ENCODE peak calls at places on chromosomes 1 and 21, in seven cellular contexts. X is GM20000; V is hippocampal formation; O is iPS-NIHi11; J is upper lobe of right lung; S is activated CD4-positive, alpha-beta T cell treated with anti-CD3 and anti-CD28 coated beads, Interleukin-2, amount 50 U/mL, for 1 hour; E is lower lobe of right lung. L is an unnamed sample.

GRCh38 chr1:24900985-24901781 is 28.9 kb downstream of the RUNX3 start:
- DNase-seq in J (no peak), V (no peak), O (no peak), X (no peak), E (peak), S (no peak), L (no peak)

GRCh38 chr1:51897699-51898031 is 19.1 kb upstream of the NRDC start:
- DNase-seq in O (no peak), S (no peak), V (no peak), X (no peak), J (no peak), E (no peak), L (no peak)

GRCh38 chr1:145963218-145964019 is 956 bp downstream of the ANKRD34A start:
- DNase-seq in O (no peak), J (no peak), E (no peak), X (no peak), V (no peak), S (no peak), L (no peak)

GRCh38 chr21:44695641-44696040 is 1.3 kb upstream of the KRTAP10-12 start:
- DNase-seq in E (no peak), S (no peak), O (no peak), J (no peak), X (no peak), V (no peak), L (no peak)

GRCh38 chr1:172500207-172500606 is 32.7 kb upstream of the SUCO start:
- DNase-seq in S (no peak), O (no peak), X (no peak), J (no peak), E (no peak), V (no peak), L (no peak)

GRCh38 chr21:15722591-15723324 is 7.0 kb upstream of the USP25 start:
- DNase-seq in O (peak), V (no peak), E (no peak), S (no peak), X (no peak), J (no peak), L (no peak)

GRCh38 chr1:20115479-20115878 is 3.9 kb downstream of the PLA2G2D start:
- DNase-seq in O (peak), E (no peak), J (peak), S (no peak), X (no peak), V (no peak), L (no peak)

GRCh38 chr1:235767795-235768194 is 98.9 kb downstream of the LYST start:
- DNase-seq in J (no peak), E (no peak), S (no peak), V (no peak), X (peak), O (no peak), L (peak)

GRCh38 chr1:184562801-184563200 is 176.0 kb downstream of the C1orf21 start:
- DNase-seq in O (no peak), V (no peak), X (no peak), S (no peak), J (no peak), E (no peak), L (no peak)

GRCh38 chr1:213103377-213104306 is 52.6 kb downstream of the RPS6KC1 start:
- DNase-seq in O (no peak), V (no peak), X (peak), E (no peak), J (no peak), S (no peak), L (no peak)

L was measured in OCI-LY7.